ENCODE peak calls at places on chromosome 6, in seven cellular contexts. B is IMR-90, T is psoas muscle, G is left ventricle myocardium inferior, L is brain microvascular endothelial cell, I is HCT116, K is GM23338. Y is an unnamed sample. For H3K27me3, the result is how much of the 10 kb centered on the place peaks cover.

GRCh38 chr6:34027445-34027936 is 118.4 kb downstream of the GRM4 start:
- DNase-seq in B (peak), L (no peak), K (peak), T (peak), G (peak), I (peak), Y (no peak)

GRCh38 chr6:164106345-164106769 is 691.8 kb downstream of the QKI start:
- DNase-seq in K (peak), T (peak), B (no peak), G (peak), L (no peak), I (no peak), Y (no peak)

GRCh38 chr6:89406157-89406556 is 5.9 kb downstream of the RRAGD start:
- DNase-seq in G (no peak), T (no peak), B (no peak), L (no peak), K (peak), I (no peak), Y (no peak)

GRCh38 chr6:27025351-27025750 is 222.2 kb upstream of the PRSS16 start:
- DNase-seq in T (no peak), K (no peak), G (no peak), L (no peak), I (no peak), B (no peak), Y (no peak)

GRCh38 chr6:152301021-152301805 is 335.9 kb downstream of the SYNE1 start:
- DNase-seq in L (peak), I (no peak), B (peak), G (no peak), T (no peak), K (no peak), Y (no peak)

GRCh38 chr6:139654888-139655782 is 280.7 kb upstream of the CITED2 start:
- DNase-seq in I (no peak), T (no peak), L (no peak), G (no peak), B (no peak), K (peak), Y (no peak)

GRCh38 chr6:38638941-38639497 is 710 bp downstream of the BTBD9 start:
- DNase-seq in T (no peak), I (peak), K (peak), G (no peak), L (peak), B (peak), Y (no peak)

GRCh38 chr6:152248987-152249386 is 388.2 kb downstream of the SYNE1 start:
- DNase-seq in L (no peak), G (no peak), K (peak), I (no peak), B (no peak), T (no peak), Y (no peak)

GRCh38 chr6:8483650-8484049 is 48.3 kb upstream of the SLC35B3 start:
- DNase-seq in B (no peak), L (no peak), T (no peak), K (no peak), G (no peak), I (no peak), Y (no peak)

GRCh38 chr6:38792356-38792755 is 77.2 kb downstream of the DNAH8 start:
- DNase-seq in T (no peak), I (no peak), G (no peak), L (no peak), B (no peak), K (no peak), Y (no peak)

GRCh38 chr6:143718463-143718862 is 40.7 kb downstream of the PHACTR2 start:
- DNase-seq in T (no peak), I (no peak), L (no peak), K (no peak), B (no peak), G (no peak), Y (no peak)

GRCh38 chr6:123803862-123804681 is at the start of gene NKAIN2:
- DNase-seq in K (peak), I (no peak), T (peak), B (no peak), L (no peak), G (peak), Y (peak)

GRCh38 chr6:128492386-128492785 is 28.0 kb downstream of the PTPRK start:
- DNase-seq in L (peak), K (no peak), G (no peak), T (no peak), B (peak), I (no peak), Y (peak)

GRCh38 chr6:121965739-121966138 is 433.7 kb upstream of the HSF2 start:
- DNase-seq in G (no peak), K (no peak), I (no peak), L (no peak), B (no peak), T (no peak), Y (no peak)

GRCh38 chr6:144411506-144412165 is 126.5 kb downstream of the UTRN start:
- DNase-seq in B (peak), T (no peak), L (no peak), G (no peak), K (no peak), I (no peak), Y (no peak)

GRCh38 chr6:33721529-33721928 is 10.0 kb upstream of the UQCC2 start:
- DNase-seq in K (no peak), B (no peak), T (no peak), L (no peak), G (no peak), I (no peak), Y (no peak)

GRCh38 chr6:160160450-160160849 is 38.8 kb downstream of the SLC22A1 start:
- DNase-seq in G (no peak), K (no peak), L (peak), T (no peak), B (peak), I (no peak), Y (no peak)
- TF ChIP-seq CTCF in G (no peak), K (no peak), L (peak), T (no peak), B (peak), I (peak), Y (peak)

GRCh38 chr6:28655164-28655563 is 129.5 kb downstream of the GPX5 start:
- DNase-seq in K (no peak), T (no peak), L (no peak), I (no peak), B (no peak), G (no peak), Y (no peak)

GRCh38 chr6:28657367-28657755 is 131.7 kb downstream of the GPX5 start:
- DNase-seq in T (no peak), I (no peak), L (no peak), G (no peak), B (no peak), K (no peak), Y (no peak)

GRCh38 chr6:28651161-28651560 is 125.5 kb downstream of the GPX5 start:
- DNase-seq in G (no peak), K (no peak), T (no peak), L (peak), I (no peak), B (no peak), Y (no peak)

GRCh38 chr6:28656715-28657114 is 131.0 kb downstream of the GPX5 start:
- DNase-seq in L (no peak), B (no peak), G (no peak), K (no peak), I (no peak), T (no peak), Y (no peak)

GRCh38 chr6:28653876-28654275 is 128.2 kb downstream of the GPX5 start:
- DNase-seq in B (no peak), G (no peak), K (no peak), L (no peak), I (no peak), T (no peak), Y (no peak)
- H3K27me3 ChIP-seq in B (under half), G (half or more), K (under half), L (under half), I (under half), T (under half), Y (half or more)

GRCh38 chr6:81937296-81937937 is 184.9 kb upstream of the TENT5A start:
- DNase-seq in L (peak), I (peak), K (no peak), B (peak), G (no peak), T (no peak), Y (no peak)
- H3K4me3 ChIP-seq in L (no peak), I (peak), K (no peak), B (no peak), G (no peak), T (no peak), Y (no peak)

GRCh38 chr6:107489636-107490567 is at the start of gene SOBP:
- DNase-seq in G (peak), I (no peak), K (peak), L (no peak), T (peak), B (peak), Y (peak)
- TF ChIP-seq CTCF in G (peak), I (no peak), K (no peak), L (no peak), T (no peak), B (no peak), Y (no peak)

GRCh38 chr6:37624606-37625574 is 72.8 kb downstream of the MDGA1 start:
- DNase-seq in G (peak), T (peak), L (no peak), B (no peak), I (no peak), K (peak), Y (peak)
- H3K27me3 ChIP-seq in G (under half), T (under half), L (under half), B (under half), I (under half), K (under half), Y (under half)

DNA sequence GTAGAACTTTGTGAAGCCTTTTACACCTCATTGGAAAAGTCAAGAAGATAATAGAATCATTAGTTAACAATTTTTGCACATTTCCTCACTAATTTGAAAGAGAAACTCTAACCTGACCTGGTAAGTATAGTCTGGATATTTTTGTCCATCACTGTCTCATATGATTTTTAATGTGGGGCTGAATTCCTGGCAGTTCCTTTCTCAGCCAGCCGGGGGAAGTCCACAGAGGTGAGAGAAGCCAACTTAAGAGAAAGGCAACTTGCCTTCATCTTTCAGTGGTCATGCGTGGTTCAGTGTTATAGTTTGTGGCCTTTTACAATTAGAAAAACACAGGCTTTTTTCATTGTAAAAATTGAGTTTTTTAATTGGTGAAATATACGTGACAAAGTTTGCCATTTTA is 80.6 kb downstream of the CDYL start:
- DNase-seq in K (no peak), G (no peak), T (no peak), I (no peak), B (no peak), L (no peak), Y (no peak)
- H3K4me3 ChIP-seq in K (no peak), G (no peak), T (no peak), I (no peak), B (no peak), L (no peak), Y (no peak)

GRCh38 chr6:133889557-133890301 is 816 bp downstream of the TCF21 start:
- DNase-seq in K (peak), I (no peak), G (peak), T (no peak), B (peak), L (no peak), Y (peak)
- TF ChIP-seq CTCF in K (no peak), I (no peak), G (no peak), T (no peak), B (peak), L (peak), Y (no peak)

GRCh38 chr6:28695671-28696537 is 170.2 kb downstream of the GPX5 start:
- DNase-seq in T (no peak), I (no peak), L (peak), G (no peak), K (peak), B (peak), Y (no peak)
- H3K27me3 ChIP-seq in T (half or more), I (under half), L (under half), G (half or more), K (half or more), B (under half), Y (half or more)

GRCh38 chr6:3732345-3733141 is 19.0 kb downstream of the PXDC1 start:
- DNase-seq in G (peak), T (peak), B (peak), L (peak), K (peak), I (no peak), Y (peak)

GRCh38 chr6:3734023-3734422 is 17.5 kb downstream of the PXDC1 start:
- DNase-seq in T (no peak), K (no peak), B (no peak), I (no peak), G (no peak), L (no peak), Y (no peak)

GRCh38 chr6:3735029-3735605 is 16.4 kb downstream of the PXDC1 start:
- DNase-seq in B (no peak), I (no peak), L (no peak), G (no peak), K (no peak), T (no peak), Y (no peak)

GRCh38 chr6:3731700-3732099 is 19.8 kb downstream of the PXDC1 start:
- DNase-seq in G (no peak), B (no peak), K (no peak), I (no peak), L (no peak), T (no peak), Y (no peak)

DNA sequence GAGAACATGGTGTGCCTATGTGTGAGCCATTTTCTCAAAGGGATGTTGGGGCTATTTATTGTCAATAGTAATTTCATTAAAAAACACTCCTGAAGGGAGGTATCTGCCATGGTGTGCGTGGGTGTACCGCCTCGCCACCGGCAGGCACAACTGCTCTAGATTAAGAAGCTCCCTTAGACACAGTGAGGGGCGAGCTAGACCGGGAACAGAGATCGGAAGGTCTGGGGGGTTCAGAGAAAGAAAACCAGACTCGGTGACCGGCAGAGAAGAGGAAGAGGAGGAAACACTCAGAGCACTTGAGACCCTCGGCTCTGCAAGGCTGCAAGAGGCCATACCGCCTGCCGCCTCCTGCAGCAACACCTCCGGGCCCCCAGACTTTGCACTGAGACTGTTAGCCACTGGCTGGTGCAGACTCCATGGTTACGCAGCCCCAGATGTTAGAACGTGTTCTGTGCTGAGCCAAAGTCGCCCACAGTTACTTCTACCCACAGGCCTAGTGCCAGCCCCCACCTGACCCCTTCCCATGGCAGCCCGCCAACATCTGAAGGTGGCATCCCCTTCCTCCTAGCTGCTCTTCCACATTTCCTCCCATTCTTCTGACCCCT is 18.1 kb downstream of the PXDC1 start:
- DNase-seq in I (no peak), L (no peak), T (no peak), K (no peak), B (no peak), G (no peak), Y (no peak)
- H3K4me3 ChIP-seq in I (no peak), L (no peak), T (no peak), K (no peak), B (no peak), G (no peak), Y (no peak)

Y was measured in lower lobe of right lung.